ENCODE peak calls at places on chromosomes 3 and 15, in nine cellular contexts. T is stomach; R is CD8-positive, alpha-beta memory T cell; J is ovary; Z is SJSA1; I is aorta; W is heart left ventricle; A is OCI-LY7; S is PC-3. C is an unnamed sample.

GRCh38 chr15:67076147-67076843 is 10.9 kb downstream of the SMAD3 start:
- DNase-seq in T (peak; percentile 58), R (no peak), J (no peak), Z (peak; percentile 95), I (peak; percentile 80), W (no peak), A (peak; percentile 85), S (peak; percentile 81), C (no peak)

GRCh38 chr15:67212655-67213054 is 41.8 kb downstream of the AAGAB start:
- DNase-seq in T (no peak), R (no peak), J (no peak), Z (no peak), I (no peak), W (no peak), A (no peak), S (no peak), C (no peak)

GRCh38 chr3:128329491-128330300 is 137.0 kb downstream of the DNAJB8 start:
- DNase-seq in T (no peak), R (no peak), J (no peak), Z (no peak), I (no peak), W (peak; percentile 3), A (no peak), S (no peak), C (peak; percentile 14)

GRCh38 chr3:45582407-45582806 is 12.1 kb upstream of the LIMD1 start:
- DNase-seq in T (no peak), R (no peak), J (no peak), Z (no peak), I (no peak), W (no peak), A (no peak), S (no peak), C (no peak)

GRCh38 chr15:38378162-38378560 is 75.8 kb upstream of the FAM98B start:
- DNase-seq in T (peak; percentile 69), R (no peak), J (peak; percentile 35), Z (no peak), I (peak; percentile 63), W (peak; percentile 76), A (no peak), S (no peak), C (peak; percentile 13)

GRCh38 chr3:144104146-144104545 is 132.5 kb downstream of the DIPK2A start:
- DNase-seq in T (no peak), R (no peak), J (no peak), Z (no peak), I (no peak), W (no peak), A (no peak), S (no peak), C (no peak)

GRCh38 chr15:76988874-76989780 is 5.8 kb upstream of the PSTPIP1 start:
- DNase-seq in T (no peak), R (no peak), J (no peak), Z (no peak), I (peak; percentile 40), W (peak; percentile 40), A (no peak), S (no peak), C (no peak)

GRCh38 chr3:124873241-124873640 is 13.9 kb downstream of the ITGB5 start:
- DNase-seq in T (no peak), R (no peak), J (no peak), Z (no peak), I (no peak), W (no peak), A (no peak), S (no peak), C (no peak)

GRCh38 chr3:160618363-160618762 is 53.0 kb upstream of the KPNA4 start:
- DNase-seq in T (peak; percentile 57), R (no peak), J (no peak), Z (no peak), I (no peak), W (no peak), A (no peak), S (peak; percentile 73), C (no peak)

GRCh38 chr15:48505067-48505466 is 140.4 kb downstream of the FBN1 start:
- DNase-seq in T (no peak), R (no peak), J (no peak), Z (no peak), I (no peak), W (no peak), A (no peak), S (no peak), C (no peak)

GRCh38 chr15:48501208-48501607 is 144.3 kb downstream of the FBN1 start:
- DNase-seq in T (no peak), R (no peak), J (no peak), Z (no peak), I (no peak), W (no peak), A (no peak), S (no peak), C (no peak)

GRCh38 chr15:48498828-48499227 is 146.7 kb downstream of the FBN1 start:
- DNase-seq in T (no peak), R (no peak), J (no peak), Z (no peak), I (no peak), W (no peak), A (no peak), S (no peak), C (no peak)

GRCh38 chr15:48499978-48500377 is 145.5 kb downstream of the FBN1 start:
- DNase-seq in T (no peak), R (no peak), J (no peak), Z (no peak), I (no peak), W (no peak), A (no peak), S (no peak), C (no peak)

DNA sequence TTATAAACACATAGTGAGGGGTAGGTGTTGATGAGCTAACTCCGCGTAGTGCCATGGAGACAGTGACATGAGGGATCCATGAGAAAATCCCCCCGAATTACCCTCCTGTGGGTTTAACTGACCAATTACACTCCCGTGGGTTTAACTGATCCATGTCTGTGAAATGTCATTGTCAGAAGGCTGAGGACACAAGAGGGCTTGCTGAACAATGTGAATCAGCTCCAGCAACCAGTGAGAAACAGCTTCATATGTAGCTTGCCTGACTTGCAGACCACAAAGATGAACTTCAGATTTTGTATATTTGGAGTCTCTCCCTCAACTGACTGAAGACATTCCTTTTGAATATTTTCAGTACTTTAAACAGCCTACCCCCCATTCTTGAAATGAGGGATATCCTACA is 144.9 kb downstream of the FBN1 start:
- DNase-seq in T (no peak), R (no peak), J (no peak), Z (no peak), I (no peak), W (no peak), A (no peak), S (no peak), C (no peak)
- H3K36me3 ChIP-seq in T (peaks cover 40% of the 10 kb centered on the region), R (no peaks in the 10 kb centered on the region), J (no peaks in the 10 kb centered on the region), Z (peaks cover 90% of the 10 kb centered on the region), I (peaks cover 7% of the 10 kb centered on the region), W (peaks cover 7% of the 10 kb centered on the region), A (no peaks in the 10 kb centered on the region), S (no peaks in the 10 kb centered on the region), C (no peaks in the 10 kb centered on the region)

GRCh38 chr3:52204337-52205073 is 6.5 kb downstream of the ALAS1 start:
- DNase-seq in T (peak; percentile 70), R (no peak), J (no peak), Z (no peak), I (no peak), W (no peak), A (no peak), S (peak; percentile 66), C (no peak)
- H3K36me3 ChIP-seq in T (peaks cover 91% of the 10 kb centered on the region), R (peaks cover 66% of the 10 kb centered on the region), J (no peaks in the 10 kb centered on the region), Z (peaks cover 100% of the 10 kb centered on the region), I (no peaks in the 10 kb centered on the region), W (peaks cover 69% of the 10 kb centered on the region), A (peaks cover 94% of the 10 kb centered on the region), S (peaks cover 79% of the 10 kb centered on the region), C (peaks cover 38% of the 10 kb centered on the region)

GRCh38 chr3:14285526-14285925 is 106.9 kb downstream of the LSM3 start:
- DNase-seq in T (no peak), R (no peak), J (no peak), Z (no peak), I (no peak), W (no peak), A (no peak), S (no peak), C (no peak)
- H3K36me3 ChIP-seq in T (no peaks in the 10 kb centered on the region), R (no peaks in the 10 kb centered on the region), J (no peaks in the 10 kb centered on the region), Z (no peaks in the 10 kb centered on the region), I (no peaks in the 10 kb centered on the region), W (no peaks in the 10 kb centered on the region), A (no peaks in the 10 kb centered on the region), S (no peaks in the 10 kb centered on the region), C (no peaks in the 10 kb centered on the region)

GRCh38 chr15:96213045-96213444 is 117.5 kb upstream of the NR2F2 start:
- DNase-seq in T (no peak), R (no peak), J (no peak), Z (no peak), I (no peak), W (no peak), A (no peak), S (no peak), C (no peak)

GRCh38 chr15:96201696-96202095 is 128.8 kb upstream of the NR2F2 start:
- DNase-seq in T (no peak), R (no peak), J (no peak), Z (no peak), I (no peak), W (no peak), A (no peak), S (no peak), C (no peak)

GRCh38 chr15:96209285-96209735 is 121.2 kb upstream of the NR2F2 start:
- DNase-seq in T (peak; percentile 80), R (no peak), J (no peak), Z (no peak), I (no peak), W (no peak), A (no peak), S (no peak), C (no peak)

DNA sequence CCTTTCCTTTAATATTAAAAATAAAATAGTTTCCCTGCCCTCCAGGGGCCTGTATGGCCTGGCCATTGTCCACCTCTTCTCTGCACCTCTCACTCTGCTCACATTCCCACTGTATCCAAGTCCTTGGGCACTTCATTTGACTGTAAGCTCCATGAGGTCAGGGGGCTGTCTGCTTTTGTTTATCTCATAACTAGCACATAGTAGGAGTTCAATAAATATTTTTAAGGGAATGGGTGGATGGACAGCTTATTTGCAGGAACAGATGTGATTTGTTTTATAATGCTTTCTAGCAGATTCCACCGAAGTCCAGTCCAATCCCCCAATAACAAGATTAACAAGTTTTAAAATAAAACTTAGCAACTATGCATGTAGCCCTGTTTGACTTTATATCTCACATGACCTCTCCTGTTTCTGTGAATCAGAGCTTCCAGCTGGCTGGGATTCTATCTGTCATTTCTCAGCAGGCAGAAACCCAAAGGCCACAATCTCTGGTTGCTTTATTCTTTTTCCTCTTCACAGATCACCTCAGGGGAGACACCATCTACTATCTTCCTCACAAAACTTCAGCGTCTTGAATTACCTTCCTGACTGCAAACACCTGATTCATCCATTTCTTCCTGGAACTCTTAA is 123.0 kb upstream of the NR2F2 start:
- DNase-seq in T (no peak), R (no peak), J (no peak), Z (no peak), I (no peak), W (no peak), A (no peak), S (no peak), C (no peak)
- H3K36me3 ChIP-seq in T (no peaks in the 10 kb centered on the region), R (no peaks in the 10 kb centered on the region), J (no peaks in the 10 kb centered on the region), Z (no peaks in the 10 kb centered on the region), I (no peaks in the 10 kb centered on the region), W (no peaks in the 10 kb centered on the region), A (no peaks in the 10 kb centered on the region), S (no peaks in the 10 kb centered on the region), C (no peaks in the 10 kb centered on the region)

DNA sequence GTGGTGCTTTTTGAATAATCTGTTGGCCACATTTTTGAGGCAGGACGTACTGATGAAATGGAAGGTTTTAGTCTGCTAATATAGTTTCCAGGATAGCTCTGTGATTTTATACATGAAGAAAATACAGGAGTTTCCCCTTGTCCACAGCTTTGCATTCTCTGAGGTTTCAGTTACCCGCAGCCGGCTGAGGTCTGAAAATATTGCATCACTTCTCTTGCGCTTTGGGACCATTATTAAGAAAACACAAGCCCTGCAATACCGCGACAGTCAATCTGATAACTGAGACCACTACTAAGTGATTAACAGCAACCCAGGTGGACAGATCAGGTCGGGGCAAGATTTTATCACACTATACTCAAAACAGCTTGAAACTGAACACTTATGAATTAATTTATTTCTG is 33.0 kb downstream of the BLM start:
- DNase-seq in T (no peak), R (no peak), J (no peak), Z (no peak), I (no peak), W (no peak), A (no peak), S (no peak), C (no peak)
- H3K36me3 ChIP-seq in T (no peaks in the 10 kb centered on the region), R (no peaks in the 10 kb centered on the region), J (no peaks in the 10 kb centered on the region), Z (peaks cover 22% of the 10 kb centered on the region), I (no peaks in the 10 kb centered on the region), W (no peaks in the 10 kb centered on the region), A (peaks cover 74% of the 10 kb centered on the region), S (peaks cover 16% of the 10 kb centered on the region), C (peaks cover 24% of the 10 kb centered on the region)

C was measured in BE2C.